ENCODE peak calls at places on chromosome 10, in nine cellular contexts. D is EH; V is stimulated activated CD4-positive, alpha-beta T cell treated with anti-CD3 and anti-CD28 coated beads, Interleukin-12 subunit alpha, Interleukin-12 subunit beta, amount 100 ng/mL, for 48 hours; B is effector memory CD4-positive, alpha-beta T cell; Q is activated CD8-positive, alpha-beta T cell treated with anti-CD3 and anti-CD28 coated beads, Interleukin-2, amount 10 ng/mL, durations not matched to agents 7 days and 5 days; X is nephron progenitor cell; Y is left ventricle myocardium superior; C is NCI-H446; O is NCI-H2081. Z is an unnamed sample.

GRCh38 chr10:2839081-2839725 is 228.1 kb upstream of the PFKP start:
- DNase-seq in D (peak), V (peak), B (no peak), Q (peak), X (peak), Y (peak), C (no peak), O (peak), Z (peak)

GRCh38 chr10:87668324-87669054 is 8.8 kb downstream of the PAPSS2 start:
- DNase-seq in D (no peak), V (no peak), B (no peak), Q (no peak), X (no peak), Y (no peak), C (no peak), O (no peak), Z (no peak)

GRCh38 chr10:28054211-28054888 is 55.5 kb upstream of the ODAD2 start:
- DNase-seq in D (peak), V (no peak), B (no peak), Q (no peak), X (no peak), Y (no peak), C (no peak), O (no peak), Z (peak)

GRCh38 chr10:31604141-31604540 is 285.1 kb downstream of the ZEB1 start:
- DNase-seq in D (peak), V (no peak), B (no peak), Q (no peak), X (peak), Y (peak), C (no peak), O (peak), Z (no peak)

GRCh38 chr10:10911471-10911921 is 106.2 kb upstream of the CELF2 start:
- DNase-seq in D (peak), V (no peak), B (no peak), Q (no peak), X (peak), Y (peak), C (no peak), O (no peak), Z (peak)

GRCh38 chr10:2232479-2232878 is 495.2 kb upstream of the ADARB2 start:
- DNase-seq in D (no peak), V (no peak), B (no peak), Q (no peak), X (no peak), Y (no peak), C (no peak), O (no peak), Z (no peak)

GRCh38 chr10:29712108-29712507 is 77.3 kb upstream of the SVIL start:
- DNase-seq in D (no peak), V (no peak), B (no peak), Q (no peak), X (peak), Y (no peak), C (no peak), O (peak), Z (no peak)

GRCh38 chr10:35307297-35307696 is 29.0 kb upstream of the CCNY start:
- DNase-seq in D (peak), V (no peak), B (no peak), Q (no peak), X (no peak), Y (no peak), C (no peak), O (no peak), Z (no peak)

GRCh38 chr10:92990615-92991014 is 70.0 kb upstream of the CYP26C1 start:
- DNase-seq in D (peak), V (peak), B (no peak), Q (no peak), X (no peak), Y (no peak), C (no peak), O (no peak), Z (no peak)

GRCh38 chr10:72016608-72017310 is 52.6 kb downstream of the CHST3 start:
- DNase-seq in D (no peak), V (no peak), B (no peak), Q (no peak), X (no peak), Y (peak), C (no peak), O (no peak), Z (peak)

GRCh38 chr10:125788156-125789034 is 12.8 kb upstream of the MMP21 start:
- DNase-seq in D (no peak), V (no peak), B (no peak), Q (peak), X (no peak), Y (no peak), C (no peak), O (no peak), Z (no peak)

GRCh38 chr10:49646256-49646870 is 32.5 kb downstream of the CHAT start:
- DNase-seq in D (no peak), V (no peak), B (no peak), Q (no peak), X (no peak), Y (no peak), C (no peak), O (no peak), Z (no peak)